ENCODE peak calls at places on chromosomes 2 and 18, in seven cellular contexts. P, L, G, M, Y, K and J are unnamed samples.

GRCh38 chr2:240322231-240322955 is 113.1 kb upstream of the GPC1 start:
- DNase-seq in P (no peak), L (no peak), G (peak), M (no peak), Y (no peak), K (no peak), J (peak)

GRCh38 chr2:9990735-9991134 is 39.2 kb downstream of the GRHL1 start:
- DNase-seq in P (no peak), L (no peak), G (no peak), M (peak), Y (no peak), K (peak), J (no peak)

GRCh38 chr2:65177754-65178442 is 48.0 kb upstream of the RAB1A start:
- DNase-seq in P (no peak), L (no peak), G (no peak), M (no peak), Y (no peak), K (no peak), J (peak)

GRCh38 chr18:34957119-34957863 is 83.9 kb upstream of the MAPRE2 start:
- DNase-seq in P (no peak), L (no peak), G (no peak), M (peak), Y (no peak), K (no peak), J (peak)

GRCh38 chr18:2387588-2387987 is 183.7 kb downstream of the METTL4 start:
- DNase-seq in P (no peak), L (no peak), G (no peak), M (no peak), Y (no peak), K (no peak), J (no peak)

GRCh38 chr18:22624171-22624570 is 206.5 kb upstream of the CTAGE1 start:
- DNase-seq in P (no peak), L (no peak), G (no peak), M (no peak), Y (no peak), K (no peak), J (no peak)

GRCh38 chr18:36130883-36131653 is 1.4 kb downstream of the ELP2 start:
- DNase-seq in P (no peak), L (no peak), G (no peak), M (no peak), Y (no peak), K (no peak), J (no peak)

GRCh38 chr18:45837283-45838070 is 12.0 kb downstream of the SIGLEC15 start:
- DNase-seq in P (peak), L (peak), G (no peak), M (peak), Y (peak), K (peak), J (peak)

GRCh38 chr2:238458641-238459040 is 31.9 kb downstream of the ASB1 start:
- DNase-seq in P (no peak), L (no peak), G (no peak), M (no peak), Y (no peak), K (no peak), J (no peak)

GRCh38 chr2:190862591-190862991 is 18.0 kb upstream of the GLS start:
- DNase-seq in P (no peak), L (no peak), G (peak), M (no peak), Y (no peak), K (peak), J (peak)

GRCh38 chr2:58896600-58896999 is 655.5 kb upstream of the FANCL start:
- DNase-seq in P (no peak), L (no peak), G (peak), M (no peak), Y (no peak), K (no peak), J (no peak)

GRCh38 chr2:205747827-205748386 is 65.6 kb downstream of the NRP2 start:
- DNase-seq in P (no peak), L (no peak), G (no peak), M (no peak), Y (no peak), K (no peak), J (no peak)

GRCh38 chr2:118145207-118145606 is 56.9 kb downstream of the INSIG2 start:
- DNase-seq in P (no peak), L (no peak), G (no peak), M (no peak), Y (no peak), K (no peak), J (no peak)

GRCh38 chr2:31269087-31269486 is 35.1 kb downstream of the EHD3 start:
- DNase-seq in P (no peak), L (no peak), G (peak), M (no peak), Y (no peak), K (peak), J (peak)

GRCh38 chr2:196170681-196171247 is 614 bp downstream of the STK17B start:
- DNase-seq in P (peak), L (peak), G (peak), M (peak), Y (no peak), K (peak), J (peak)

GRCh38 chr2:117058366-117058765 is 756.1 kb upstream of the DDX18 start:
- DNase-seq in P (no peak), L (no peak), G (no peak), M (no peak), Y (no peak), K (no peak), J (peak)

GRCh38 chr2:149125031-149125725 is 86.7 kb downstream of the LYPD6B start:
- DNase-seq in P (no peak), L (no peak), G (no peak), M (peak), Y (no peak), K (no peak), J (no peak)

GRCh38 chr2:30688956-30689401 is 118.3 kb downstream of the CAPN13 start:
- DNase-seq in P (no peak), L (no peak), G (no peak), M (no peak), Y (no peak), K (no peak), J (no peak)

GRCh38 chr2:109247340-109247739 is 118.3 kb downstream of the SH3RF3 start:
- DNase-seq in P (no peak), L (no peak), G (no peak), M (no peak), Y (no peak), K (no peak), J (no peak)

GRCh38 chr2:70516596-70516995 is 37.0 kb downstream of the TGFA start:
- DNase-seq in P (no peak), L (no peak), G (no peak), M (no peak), Y (no peak), K (peak), J (no peak)

GRCh38 chr2:128603411-128603924 is 284.8 kb upstream of the HS6ST1 start:
- DNase-seq in P (peak), L (no peak), G (no peak), M (no peak), Y (no peak), K (no peak), J (no peak)

GRCh38 chr2:65754219-65754618 is 321.8 kb upstream of the SPRED2 start:
- DNase-seq in P (no peak), L (no peak), G (no peak), M (no peak), Y (no peak), K (no peak), J (no peak)

GRCh38 chr2:118638453-118638852 is 209.0 kb downstream of the EN1 start:
- DNase-seq in P (no peak), L (no peak), G (no peak), M (peak), Y (no peak), K (no peak), J (no peak)

DNA sequence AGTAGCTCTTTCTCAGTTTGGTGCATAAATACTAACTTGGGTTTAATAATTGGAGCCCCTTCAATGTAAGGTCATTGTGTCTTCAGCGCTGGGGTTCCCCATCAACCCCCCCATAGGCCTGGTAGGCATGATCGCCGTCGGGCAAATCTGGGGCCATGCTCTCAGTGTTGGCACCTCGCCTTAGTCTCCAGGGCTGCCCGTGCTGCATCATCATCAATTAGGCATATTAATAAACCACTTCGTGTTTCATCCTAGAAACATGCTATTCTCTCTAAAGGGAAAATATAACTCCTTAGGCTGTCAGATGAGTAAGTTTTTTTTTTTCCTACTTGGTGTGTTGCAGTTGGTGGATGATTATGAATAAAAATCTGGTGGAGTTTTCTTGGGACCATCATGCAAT is 96.7 kb upstream of the IL1R2 start:
- DNase-seq in P (no peak), L (no peak), G (no peak), M (no peak), Y (no peak), K (no peak), J (no peak)
- H2BK120ac ChIP-seq in P (no peak), L (no peak), G (no peak), M (no peak), Y (no peak), K (no peak), J (no peak)

GRCh38 chr2:35714883-35715282 is 640.7 kb upstream of the CRIM1 start:
- DNase-seq in P (no peak), L (no peak), G (no peak), M (no peak), Y (no peak), K (no peak), J (peak)
- H3K18ac ChIP-seq in P (no peak), L (no peak), G (no peak), M (no peak), Y (no peak), K (no peak), J (no peak)

DNA sequence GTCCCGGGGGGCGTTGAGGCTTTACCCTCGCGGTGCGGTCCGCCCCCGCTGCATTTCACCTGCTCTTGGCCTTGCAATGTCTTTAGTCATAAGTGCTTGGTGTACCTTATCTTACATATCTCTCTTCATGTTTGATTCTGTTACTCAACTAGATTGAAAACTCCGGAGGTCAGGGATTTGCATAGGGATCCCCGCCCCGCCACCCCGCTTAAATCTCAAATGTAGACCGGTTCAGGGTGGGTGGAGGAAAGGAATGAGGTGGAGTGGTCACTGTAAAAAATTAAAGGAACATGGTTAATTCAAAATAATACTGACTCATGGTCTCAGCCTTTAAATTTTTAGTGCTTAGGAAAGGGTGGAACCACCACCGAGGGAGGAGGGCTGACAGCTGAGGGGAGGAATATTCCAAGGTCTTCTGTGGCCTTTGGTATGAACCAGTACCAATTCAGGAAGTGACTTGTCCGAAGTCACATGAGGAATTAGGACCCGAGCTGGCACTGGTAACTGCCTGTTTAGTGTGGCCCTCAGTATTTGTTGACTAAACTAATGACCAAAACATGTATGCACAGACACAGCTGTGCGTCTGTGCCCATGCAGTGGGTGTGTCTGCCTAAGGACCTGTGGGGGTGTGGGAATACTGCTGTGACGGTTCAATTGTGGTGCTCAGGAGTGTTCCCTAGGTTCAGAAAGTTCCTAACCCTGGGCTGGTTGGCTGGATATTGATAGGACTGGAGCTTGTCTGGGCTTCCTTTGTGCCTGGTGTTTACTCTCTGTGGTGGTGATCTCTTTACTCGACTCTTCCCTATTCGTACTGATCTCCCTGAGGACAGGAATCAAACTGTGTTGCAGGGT is 1.0 kb downstream of the PLEKHB2 start:
- DNase-seq in P (no peak), L (no peak), G (peak), M (peak), Y (no peak), K (peak), J (peak)
- H2AK5ac ChIP-seq in P (no peak), L (no peak), G (peak), M (no peak), Y (no peak), K (peak), J (no peak)

GRCh38 chr2:100223502-100223901 is 81.1 kb upstream of the AFF3 start:
- DNase-seq in P (no peak), L (no peak), G (no peak), M (no peak), Y (no peak), K (no peak), J (no peak)

GRCh38 chr2:100222844-100223243 is 80.5 kb upstream of the AFF3 start:
- DNase-seq in P (no peak), L (no peak), G (no peak), M (no peak), Y (no peak), K (no peak), J (no peak)

GRCh38 chr2:100228967-100229366 is 86.6 kb upstream of the AFF3 start:
- DNase-seq in P (no peak), L (no peak), G (no peak), M (no peak), Y (no peak), K (no peak), J (peak)

GRCh38 chr2:100230754-100231153 is 88.4 kb upstream of the AFF3 start:
- DNase-seq in P (no peak), L (no peak), G (peak), M (no peak), Y (no peak), K (no peak), J (no peak)

DNA sequence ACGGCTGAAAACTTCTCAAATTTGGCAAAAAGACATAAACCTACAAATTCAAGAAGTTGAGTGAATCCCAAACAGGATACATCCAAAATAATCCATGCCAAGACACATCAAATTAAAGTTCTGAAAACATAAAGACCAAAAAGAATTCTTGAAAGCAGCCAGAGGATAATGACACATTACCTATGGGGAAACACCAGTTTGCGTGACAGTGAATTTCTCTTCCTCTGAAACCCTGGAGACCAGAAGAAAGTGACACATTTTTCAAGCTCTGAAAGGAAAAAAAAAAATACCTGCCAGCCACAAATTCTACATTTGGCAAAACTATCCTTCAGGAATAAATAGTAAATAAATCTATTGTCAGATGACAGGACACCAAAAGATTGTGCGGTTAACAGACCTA is 86.0 kb upstream of the AFF3 start:
- DNase-seq in P (no peak), L (no peak), G (no peak), M (no peak), Y (no peak), K (no peak), J (no peak)
- H2BK120ac ChIP-seq in P (no peak), L (no peak), G (no peak), M (no peak), Y (no peak), K (no peak), J (no peak)

GRCh38 chr2:39717067-39717466 is 51.4 kb downstream of the TMEM178A start:
- DNase-seq in P (no peak), L (no peak), G (no peak), M (no peak), Y (no peak), K (no peak), J (no peak)
- H3K18ac ChIP-seq in P (no peak), L (no peak), G (no peak), M (no peak), Y (no peak), K (no peak), J (no peak)

DNA sequence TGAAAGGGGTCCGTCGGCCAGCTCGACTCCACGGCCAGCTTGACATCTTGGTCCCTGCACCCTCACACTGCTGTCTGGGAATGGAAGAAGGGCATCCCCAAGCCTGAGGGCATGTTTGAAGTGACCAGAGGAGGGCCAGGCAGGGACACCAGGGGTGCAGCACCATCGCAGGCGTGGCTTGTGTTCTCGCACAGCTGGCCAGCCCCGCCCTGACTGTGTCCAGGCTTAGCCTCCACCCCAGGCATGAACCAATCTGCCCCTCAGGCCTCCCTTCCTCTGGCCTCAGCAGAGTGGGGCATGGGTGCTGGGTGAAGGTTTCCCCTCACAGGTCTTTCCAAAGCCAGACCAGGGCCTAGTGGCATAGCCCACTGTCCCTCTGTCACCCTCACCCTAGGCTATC is 25.0 kb downstream of the EMX1 start:
- DNase-seq in P (no peak), L (no peak), G (no peak), M (no peak), Y (no peak), K (no peak), J (no peak)
- H2AK5ac ChIP-seq in P (no peak), L (peak), G (peak), M (no peak), Y (no peak), K (no peak), J (peak)

GRCh38 chr18:63515279-63515678 is 26.9 kb upstream of the SERPINB12 start:
- DNase-seq in P (no peak), L (no peak), G (no peak), M (peak), Y (no peak), K (no peak), J (no peak)
- H2BK120ac ChIP-seq in P (no peak), L (no peak), G (no peak), M (no peak), Y (no peak), K (no peak), J (no peak)

DNA sequence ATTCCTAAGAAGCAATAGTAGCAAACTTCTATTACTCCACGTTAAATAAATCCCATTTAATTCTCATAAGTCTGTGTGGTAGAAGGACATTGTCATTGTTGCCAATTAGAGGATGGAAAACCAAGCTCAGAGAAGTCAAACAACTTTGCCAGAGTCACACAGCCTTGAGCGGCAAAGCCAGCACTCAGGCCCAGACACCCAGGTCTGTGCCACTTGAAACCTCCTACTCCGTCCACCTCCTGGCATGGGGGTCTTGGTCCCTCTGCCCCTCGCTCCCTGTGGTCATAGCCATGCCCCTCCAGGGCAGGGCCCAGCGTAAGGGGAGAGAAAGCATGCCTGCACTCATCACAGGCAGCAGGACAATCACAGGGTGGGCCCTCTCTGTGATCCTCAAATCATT is 38.4 kb downstream of the FAM178B start:
- DNase-seq in P (no peak), L (no peak), G (no peak), M (no peak), Y (no peak), K (no peak), J (no peak)
- H3K18ac ChIP-seq in P (no peak), L (no peak), G (no peak), M (no peak), Y (no peak), K (no peak), J (no peak)

GRCh38 chr2:231323316-231323715 is 72.2 kb upstream of the B3GNT7 start:
- DNase-seq in P (peak), L (no peak), G (no peak), M (no peak), Y (no peak), K (no peak), J (no peak)
- H2AK5ac ChIP-seq in P (no peak), L (no peak), G (no peak), M (no peak), Y (peak), K (no peak), J (no peak)